ENCODE peak calls at places on chromosomes 7 and 10, in four cellular contexts. Z is HepG2, U is K562, J is SK-N-SH. Y is an unnamed sample.

GRCh38 chr10:73785721-73786511 is 510 bp downstream of the ZSWIM8 start:
- DNase-seq in U (peak), J (peak), Z (no peak), Y (peak)

GRCh38 chr10:44306762-44307161 is 78.1 kb downstream of the CXCL12 start:
- DNase-seq in J (no peak), U (no peak), Z (peak), Y (peak)

GRCh38 chr10:121668336-121669009 is 70.2 kb upstream of the FGFR2 start:
- DNase-seq in U (no peak), Z (no peak), J (peak), Y (peak)

GRCh38 chr10:112562803-112563663 is 116.0 kb downstream of the VTI1A start:
- DNase-seq in J (no peak), U (no peak), Z (peak), Y (no peak)

GRCh38 chr10:122044045-122044661 is 55.2 kb downstream of the TACC2 start:
- DNase-seq in U (no peak), J (no peak), Z (peak), Y (no peak)

GRCh38 chr7:14761506-14762296 is 140.8 kb downstream of the DGKB start:
- DNase-seq in Z (no peak), U (no peak), J (no peak), Y (no peak)

GRCh38 chr7:155533120-155533826 is 13.1 kb downstream of the CNPY1 start:
- DNase-seq in U (no peak), Z (no peak), J (peak), Y (no peak)

GRCh38 chr7:77226357-77226839 is 26.8 kb upstream of the FGL2 start:
- DNase-seq in J (no peak), U (no peak), Z (no peak), Y (no peak)

GRCh38 chr7:2037301-2037804 is 195.4 kb downstream of the MAD1L1 start:
- DNase-seq in U (no peak), J (peak), Z (no peak), Y (peak)

GRCh38 chr10:22593644-22594043 is 120.7 kb downstream of the PIP4K2A start:
- DNase-seq in J (no peak), U (no peak), Z (no peak), Y (no peak)

GRCh38 chr7:24914465-24914859 is 65.5 kb downstream of the OSBPL3 start:
- DNase-seq in Z (no peak), U (no peak), J (no peak), Y (no peak)

GRCh38 chr10:28054211-28054888 is 55.5 kb upstream of the ODAD2 start:
- DNase-seq in J (no peak), Z (no peak), U (no peak), Y (no peak)

GRCh38 chr10:28721318-28721717 is 44.0 kb downstream of the BAMBI start:
- DNase-seq in Z (no peak), U (no peak), J (no peak), Y (no peak)

GRCh38 chr7:4048336-4048735 is 633.8 kb upstream of the FOXK1 start:
- DNase-seq in Z (no peak), U (no peak), J (peak), Y (no peak)

GRCh38 chr10:74445493-74445892 is 294.5 kb downstream of the ADK start:
- DNase-seq in U (no peak), J (no peak), Z (no peak), Y (no peak)

GRCh38 chr7:127389321-127389720 is 3.2 kb downstream of the ZNF800 start:
- DNase-seq in Z (no peak), J (no peak), U (no peak), Y (no peak)

GRCh38 chr10:116683821-116684220 is 58.5 kb downstream of the HSPA12A start:
- DNase-seq in Z (no peak), J (no peak), U (no peak), Y (no peak)

GRCh38 chr7:155811560-155811894 is 736 bp downstream of the SHH start:
- DNase-seq in J (no peak), Z (no peak), U (no peak), Y (no peak)

GRCh38 chr7:55224111-55224510 is 141.0 kb upstream of the LANCL2 start:
- DNase-seq in Z (no peak), J (no peak), U (no peak), Y (no peak)

GRCh38 chr7:21426286-21426957 is 1.5 kb upstream of the SP4 start:
- DNase-seq in U (no peak), Z (peak), J (no peak), Y (no peak)

GRCh38 chr7:155453296-155454182 is 4.4 kb upstream of the EN2 start:
- DNase-seq in J (peak), U (no peak), Z (no peak), Y (peak)

GRCh38 chr7:12199363-12199762 is 11.7 kb upstream of the TMEM106B start:
- DNase-seq in Z (peak), J (no peak), U (no peak), Y (no peak)

GRCh38 chr10:129946868-129947267 is 17.2 kb downstream of the EBF3 start:
- DNase-seq in J (no peak), Z (no peak), U (no peak), Y (no peak)

GRCh38 chr10:112141297-112141696 is 42.3 kb downstream of the GPAM start:
- DNase-seq in J (no peak), U (no peak), Z (no peak), Y (no peak)

GRCh38 chr10:21926358-21926890 is 77.1 kb downstream of the DNAJC1 start:
- DNase-seq in Z (no peak), J (no peak), U (no peak), Y (no peak)

GRCh38 chr7:98204670-98205069 is 6.6 kb upstream of the BHLHA15 start:
- DNase-seq in Z (no peak), J (no peak), U (no peak), Y (no peak)

GRCh38 chr10:30182191-30183075 is 123.0 kb upstream of the JCAD start:
- DNase-seq in Z (peak), U (no peak), J (peak), Y (no peak)

GRCh38 chr10:97267671-97268070 is 24.8 kb downstream of the ARHGAP19 start:
- DNase-seq in Z (no peak), U (no peak), J (no peak), Y (peak)

GRCh38 chr7:14596421-14596820 is 306.1 kb downstream of the DGKB start:
- DNase-seq in J (no peak), U (no peak), Z (no peak), Y (no peak)

GRCh38 chr10:37681617-37681999 is 175.8 kb downstream of the ZNF248 start:
- DNase-seq in J (no peak), U (no peak), Z (no peak), Y (no peak)

GRCh38 chr10:131170042-131170983 is 141.2 kb downstream of the TCERG1L start:
- DNase-seq in U (no peak), Z (no peak), J (no peak), Y (no peak)

GRCh38 chr10:422232-422631 is 267.2 kb downstream of the DIP2C start:
- DNase-seq in J (no peak), U (no peak), Z (no peak), Y (no peak)

GRCh38 chr7:45580053-45580872 is 6.1 kb downstream of the ADCY1 start:
- DNase-seq in J (peak), Z (no peak), U (peak), Y (peak)

GRCh38 chr7:29596593-29597178 is 33.1 kb downstream of the PRR15 start:
- DNase-seq in Z (no peak), U (no peak), J (no peak), Y (no peak)

GRCh38 chr7:133912916-133913697 is 214.0 kb upstream of the LRGUK start:
- DNase-seq in Z (no peak), U (no peak), J (no peak), Y (no peak)

GRCh38 chr7:111438369-111439289 is 123.7 kb downstream of the IMMP2L start:
- DNase-seq in U (peak), Z (no peak), J (no peak), Y (no peak)

GRCh38 chr7:57207836-57208235 is 75.6 kb upstream of the ZNF479 start:
- DNase-seq in U (no peak), Z (no peak), J (no peak), Y (no peak)
- TF ChIP-seq FOXJ3 in U (no peak), Z (no peak), J (no peak), Y (no peak)

GRCh38 chr10:34710391-34710751 is 104.7 kb downstream of the PARD3 start:
- DNase-seq in Z (no peak), J (no peak), U (no peak), Y (no peak)
- TF ChIP-seq FOXJ3 in Z (no peak), J (no peak), U (no peak), Y (no peak)

GRCh38 chr10:26987851-26988250 is 112.4 kb downstream of the ANKRD26 start:
- DNase-seq in Z (no peak), J (no peak), U (no peak), Y (no peak)

GRCh38 chr10:26983156-26983555 is 117.1 kb downstream of the ANKRD26 start:
- DNase-seq in U (no peak), Z (no peak), J (no peak), Y (no peak)

GRCh38 chr10:26981232-26981631 is 119.1 kb downstream of the ANKRD26 start:
- DNase-seq in U (no peak), J (no peak), Z (no peak), Y (no peak)

GRCh38 chr10:26978531-26978930 is 117.8 kb upstream of the ABI1 start:
- DNase-seq in Z (no peak), U (no peak), J (peak), Y (no peak)

DNA sequence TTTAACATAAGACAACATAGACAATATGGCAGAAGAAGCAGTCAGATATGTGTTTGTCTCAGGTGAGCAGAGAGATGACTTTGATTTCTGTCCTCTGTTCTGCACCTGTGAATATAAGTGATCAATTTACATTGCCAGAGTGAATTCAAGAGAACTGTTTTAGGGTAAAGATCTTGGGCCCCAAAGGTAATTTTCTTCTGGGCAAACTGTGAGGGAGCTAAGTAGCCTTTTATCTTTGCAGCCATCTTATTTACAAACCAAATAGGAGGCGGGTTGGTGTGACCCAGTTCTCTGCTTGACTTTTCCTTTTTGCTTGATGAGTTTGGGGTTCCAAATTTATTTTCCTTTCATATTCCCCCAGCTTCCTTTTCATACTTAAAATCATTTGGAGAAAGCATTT is 118.2 kb downstream of the ANKRD26 start:
- DNase-seq in U (no peak), J (no peak), Z (no peak), Y (no peak)
- TF ChIP-seq FOXJ3 in U (no peak), J (no peak), Z (no peak), Y (no peak)

GRCh38 chr10:86979296-86979818 is 11.1 kb downstream of the ADIRF start:
- DNase-seq in U (no peak), J (no peak), Z (no peak), Y (no peak)

GRCh38 chr10:86974484-86974883 is 6.2 kb downstream of the ADIRF start:
- DNase-seq in J (no peak), Z (no peak), U (no peak), Y (no peak)

GRCh38 chr10:86976362-86977056 is 8.2 kb downstream of the ADIRF start:
- DNase-seq in J (no peak), Z (no peak), U (no peak), Y (no peak)

DNA sequence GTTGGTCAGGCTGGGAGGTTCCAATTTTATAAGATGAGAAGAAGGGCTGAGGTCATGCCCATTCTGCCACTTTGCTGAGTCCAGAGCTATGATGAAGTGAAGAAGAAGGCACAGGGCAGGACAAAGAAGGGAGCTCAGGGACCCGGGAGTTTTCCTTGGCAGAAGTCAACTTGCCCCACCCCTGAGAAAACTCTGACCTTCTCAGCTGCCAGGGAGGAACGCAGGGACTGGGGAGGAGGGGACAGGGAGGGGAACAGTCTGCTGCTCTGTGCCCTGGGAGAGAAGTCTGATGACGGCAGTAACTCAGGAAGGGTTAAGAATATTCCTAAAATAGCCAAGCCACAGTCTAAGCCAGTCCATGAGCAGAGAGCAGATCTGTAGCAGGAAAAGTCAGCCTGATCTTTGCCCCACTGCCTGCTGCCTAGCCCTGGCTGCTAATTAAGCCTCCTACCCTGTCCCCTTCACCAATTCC is 11.7 kb downstream of the ADIRF start:
- DNase-seq in J (no peak), Z (no peak), U (no peak), Y (no peak)
- TF ChIP-seq FOXJ3 in J (no peak), Z (no peak), U (no peak), Y (no peak)

GRCh38 chr10:7351905-7352304 is 58.9 kb downstream of the SFMBT2 start:
- DNase-seq in Z (no peak), J (no peak), U (no peak), Y (no peak)
- TF ChIP-seq FOXJ3 in Z (no peak), J (no peak), U (no peak), Y (no peak)

GRCh38 chr7:138363721-138364120 is 96.3 kb upstream of the TRIM24 start:
- DNase-seq in U (no peak), Z (no peak), J (no peak), Y (no peak)

GRCh38 chr7:138354066-138354465 is 106.0 kb upstream of the TRIM24 start:
- DNase-seq in U (no peak), Z (no peak), J (no peak), Y (no peak)

GRCh38 chr7:138355254-138355653 is 104.8 kb upstream of the TRIM24 start:
- DNase-seq in U (no peak), J (no peak), Z (no peak), Y (no peak)

GRCh38 chr7:138358850-138359341 is 101.2 kb upstream of the TRIM24 start:
- DNase-seq in Z (no peak), J (no peak), U (no peak), Y (no peak)

DNA sequence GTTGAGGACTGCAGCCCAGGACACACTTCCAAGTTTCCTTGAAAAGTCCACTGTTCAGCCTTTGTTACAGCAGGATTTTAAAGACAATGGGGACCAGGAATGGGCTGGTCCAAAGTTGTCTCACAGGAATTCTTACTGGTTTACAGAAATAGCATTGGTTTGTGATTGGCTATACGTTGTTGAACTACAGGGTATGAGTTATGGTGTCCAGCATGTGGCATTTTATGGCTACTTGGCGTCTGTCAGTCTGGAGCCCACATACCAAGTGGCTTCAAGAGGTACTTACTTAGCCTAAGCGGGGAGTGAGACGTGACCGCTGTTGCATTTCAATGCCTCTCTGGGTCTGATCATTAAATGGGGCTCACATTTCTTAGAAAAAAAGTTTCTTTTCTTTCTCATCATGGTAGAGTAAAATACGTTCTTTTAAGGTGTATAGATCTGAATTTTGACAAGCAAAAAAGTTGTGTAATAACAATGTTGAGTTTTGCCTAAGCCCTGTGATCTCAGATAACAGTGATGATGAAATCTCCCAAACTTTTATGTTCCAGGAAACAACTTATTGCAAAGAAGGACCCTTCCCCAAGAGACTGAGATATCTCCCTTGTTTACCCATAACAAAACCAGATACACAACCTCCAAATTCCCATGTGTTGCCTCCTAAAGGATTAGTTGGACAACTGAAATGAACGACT is 100.0 kb upstream of the TRIM24 start:
- DNase-seq in U (no peak), Z (no peak), J (no peak), Y (no peak)
- TF ChIP-seq FOXJ3 in U (no peak), Z (no peak), J (no peak), Y (no peak)

Y was measured in WTC11.